ENCODE peak calls at places on chromosomes 7 and 10, in five cellular contexts. S, P, J, Q and R are unnamed samples. For H3K9me3, the result is how much of the 10 kb centered on the place peaks cover.

GRCh38 chr7:32588657-32589056 is 93.4 kb downstream of the AVL9 start:
- DNase-seq in S (no peak), P (no peak), J (peak), Q (peak), R (no peak)

GRCh38 chr7:73986158-73986631 is 41.8 kb upstream of the ELN start:
- DNase-seq in S (peak), P (no peak), J (no peak), Q (peak), R (no peak)

GRCh38 chr10:89086801-89087513 is 96.4 kb downstream of the FAS start:
- DNase-seq in S (peak), P (no peak), J (peak), Q (peak), R (no peak)

GRCh38 chr10:108250954-108251620 is 1086.6 kb upstream of the SORCS1 start:
- DNase-seq in S (no peak), P (no peak), J (peak), Q (no peak), R (no peak)

GRCh38 chr7:36309716-36310115 is 79.9 kb upstream of the ANLN start:
- DNase-seq in S (no peak), P (no peak), J (no peak), Q (no peak), R (no peak)

GRCh38 chr7:133431134-133431711 is 178.3 kb downstream of the EXOC4 start:
- DNase-seq in S (no peak), P (no peak), J (no peak), Q (no peak), R (no peak)

GRCh38 chr10:69994262-69994661 is 58.4 kb upstream of the MACROH2A2 start:
- DNase-seq in S (peak), P (no peak), J (peak), Q (peak), R (no peak)

GRCh38 chr7:5599543-5600200 is 176.0 kb upstream of the TNRC18 start:
- DNase-seq in S (no peak), P (no peak), J (no peak), Q (no peak), R (no peak)

GRCh38 chr7:31432831-31433340 is 81.0 kb upstream of the ITPRID1 start:
- DNase-seq in S (no peak), P (no peak), J (peak), Q (peak), R (no peak)

GRCh38 chr10:76784076-76784475 is 853.5 kb downstream of the KCNMA1 start:
- DNase-seq in S (no peak), P (no peak), J (no peak), Q (no peak), R (no peak)

GRCh38 chr10:72852428-72852827 is 41.1 kb upstream of the OIT3 start:
- DNase-seq in S (no peak), P (no peak), J (no peak), Q (no peak), R (no peak)

GRCh38 chr10:50527438-50528043 is 96.2 kb downstream of the SGMS1 start:
- DNase-seq in S (no peak), P (no peak), J (peak), Q (no peak), R (no peak)

GRCh38 chr7:107951896-107952295 is 51.1 kb downstream of the LAMB1 start:
- DNase-seq in S (no peak), P (no peak), J (no peak), Q (no peak), R (no peak)

DNA sequence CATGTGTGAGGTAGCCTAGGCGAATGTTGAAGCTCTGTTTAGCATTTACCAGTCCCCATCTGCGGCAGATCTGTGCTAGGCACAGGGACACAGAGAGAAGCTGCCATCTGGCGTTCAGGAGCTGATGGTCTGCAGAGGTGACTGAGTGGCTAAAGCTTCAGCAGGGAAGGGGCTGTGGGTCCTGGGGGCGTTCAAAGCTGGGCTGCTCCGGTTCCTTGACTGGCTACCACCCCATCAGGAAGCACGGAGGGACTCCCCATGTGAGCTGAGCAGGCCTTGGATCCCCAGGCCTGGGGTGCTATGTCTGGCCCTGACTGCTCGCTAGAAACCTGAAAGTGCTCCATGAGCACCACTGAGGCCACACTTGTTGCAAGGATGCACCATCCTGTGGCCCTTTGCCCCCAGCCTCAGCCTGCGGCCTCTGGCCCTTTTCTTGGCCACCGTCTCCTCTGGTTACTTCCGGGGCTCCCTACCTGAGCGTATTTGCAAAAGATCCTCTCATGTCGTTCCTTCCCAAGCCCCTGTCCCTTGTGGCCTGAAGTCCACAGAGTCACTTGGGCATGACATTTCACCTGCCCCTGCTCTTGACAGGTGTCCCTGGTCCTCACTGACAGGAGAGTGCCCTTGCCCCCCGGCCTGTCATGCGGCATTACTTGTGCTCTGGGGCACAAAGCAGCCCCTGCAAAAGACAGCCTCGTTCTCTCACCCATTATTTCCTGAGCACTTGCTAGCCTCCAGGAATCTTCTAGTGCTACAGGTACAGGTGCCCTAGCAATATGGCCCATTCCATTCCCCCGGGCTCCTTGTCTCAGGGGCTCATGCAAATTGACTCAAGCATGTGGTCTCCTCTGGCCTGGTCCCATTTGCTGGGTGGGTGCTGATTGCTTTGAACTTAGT is 108.1 kb downstream of the GLRX3 start:
- DNase-seq in S (no peak), P (no peak), J (no peak), Q (no peak), R (no peak)
- H3K9me3 ChIP-seq in S (under half), P (under half), J (under half), Q (under half), R (under half)

DNA sequence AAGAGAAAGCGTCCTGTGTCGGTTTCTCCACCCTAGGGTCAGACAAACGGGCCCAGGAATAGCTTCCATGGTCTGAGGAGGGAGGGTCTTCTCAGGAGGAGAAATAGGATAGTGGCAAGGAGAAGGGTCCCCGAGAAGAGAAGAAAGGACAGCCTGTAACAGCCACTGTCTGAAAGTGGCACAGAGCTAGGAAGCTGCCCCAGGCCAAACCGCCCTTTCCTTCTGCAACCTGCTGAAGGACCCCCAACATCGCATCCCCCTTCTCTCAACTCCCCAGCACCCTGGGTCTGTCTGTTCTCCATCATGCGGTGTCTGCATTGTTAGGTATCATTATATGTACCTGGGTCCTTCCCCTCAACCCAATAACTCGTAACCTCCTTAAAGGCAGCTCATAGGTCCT is 47.1 kb downstream of the COL17A1 start:
- DNase-seq in S (no peak), P (no peak), J (no peak), Q (no peak), R (no peak)
- H3K9me3 ChIP-seq in S (under half), P (under half), J (under half), Q (under half), R (under half)

GRCh38 chr7:2602736-2603387 is 28.9 kb upstream of the TTYH3 start:
- DNase-seq in S (no peak), P (no peak), J (no peak), Q (no peak), R (no peak)
- H3K9me3 ChIP-seq in S (under half), P (under half), J (under half), Q (under half), R (under half)

DNA sequence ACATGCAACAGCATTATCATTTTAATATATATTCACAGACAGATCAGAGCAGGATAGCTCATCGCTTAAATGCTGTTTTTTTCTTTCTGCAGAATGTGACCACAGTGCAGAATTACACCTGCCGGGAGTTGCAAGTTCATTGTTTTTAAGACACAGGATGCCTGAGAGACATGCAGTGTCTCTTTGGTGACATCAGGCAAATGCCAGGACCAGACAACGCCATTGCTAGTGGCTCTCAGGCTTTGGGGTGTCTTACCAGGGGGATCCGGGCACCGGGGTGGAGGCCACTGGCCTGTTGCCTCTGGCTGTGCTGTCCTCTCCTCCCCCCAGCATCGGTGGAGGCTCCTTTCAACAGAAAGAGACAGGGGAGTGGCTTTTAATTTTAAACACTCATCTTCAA is 148.7 kb downstream of the TCERG1L start:
- DNase-seq in S (no peak), P (no peak), J (no peak), Q (no peak), R (no peak)
- H3K9me3 ChIP-seq in S (under half), P (under half), J (under half), Q (under half), R (under half)

DNA sequence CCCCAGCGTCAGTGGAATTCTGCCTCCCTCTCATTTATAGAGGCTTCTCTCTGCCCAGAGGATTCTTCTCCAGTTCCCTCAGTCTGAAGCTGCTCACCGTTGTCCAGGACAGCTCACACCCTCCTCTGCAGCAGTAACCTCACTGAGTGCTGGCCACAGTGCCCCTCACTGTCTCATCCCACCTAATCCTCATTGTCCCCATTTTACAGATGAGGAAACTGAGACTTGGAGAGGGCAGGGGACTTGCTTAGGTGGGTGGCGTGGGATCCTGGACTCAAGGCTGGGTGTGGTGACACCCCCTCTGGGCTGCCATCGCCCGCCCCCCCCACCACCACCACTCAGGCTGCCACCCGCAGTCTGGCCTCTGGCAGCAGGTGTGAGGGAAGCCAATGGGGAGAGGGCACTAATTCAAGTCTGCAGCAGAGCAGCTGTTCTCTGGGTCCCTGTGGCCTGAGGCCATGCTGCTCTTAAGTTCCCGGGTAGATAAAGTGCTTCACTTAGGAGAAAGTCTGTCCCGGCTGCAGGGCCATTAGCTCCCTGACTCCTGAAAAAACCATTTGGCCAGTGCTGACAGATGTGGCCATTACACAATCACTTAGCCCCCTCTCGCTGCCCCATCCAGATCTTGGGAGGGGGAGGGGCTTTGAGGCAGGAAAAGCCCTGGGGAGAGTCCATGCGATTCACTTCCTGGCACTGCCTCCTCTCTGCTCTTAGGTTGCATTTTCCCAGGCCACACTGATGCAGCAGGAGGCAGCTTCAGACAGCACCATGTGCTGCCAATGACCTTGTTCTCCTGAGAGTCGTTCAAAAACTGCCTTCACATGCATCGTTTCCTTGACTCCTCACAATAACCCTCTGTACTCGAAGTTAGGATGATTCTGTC is 36.3 kb downstream of the DRGX start:
- DNase-seq in S (no peak), P (no peak), J (no peak), Q (peak), R (no peak)
- H3K9me3 ChIP-seq in S (under half), P (under half), J (under half), Q (under half), R (under half)

GRCh38 chr7:154859747-154860620 is 142.9 kb downstream of the PAXIP1 start:
- DNase-seq in S (no peak), P (no peak), J (no peak), Q (no peak), R (no peak)
- H3K9me3 ChIP-seq in S (under half), P (under half), J (under half), Q (under half), R (under half)

GRCh38 chr7:64359543-64359942 is 45.8 kb downstream of the ZNF736 start:
- DNase-seq in S (no peak), P (no peak), J (no peak), Q (no peak), R (no peak)
- H3K9me3 ChIP-seq in S (half or more), P (half or more), J (under half), Q (under half), R (under half)

GRCh38 chr10:129848571-129849451 is 115.3 kb downstream of the EBF3 start:
- DNase-seq in S (no peak), P (no peak), J (no peak), Q (no peak), R (no peak)
- H3K9me3 ChIP-seq in S (under half), P (under half), J (under half), Q (under half), R (under half)

GRCh38 chr7:132004528-132004927 is 448.1 kb upstream of the PODXL start:
- DNase-seq in S (no peak), P (no peak), J (peak), Q (peak), R (no peak)
- H3K9me3 ChIP-seq in S (under half), P (under half), J (under half), Q (under half), R (under half)

DNA sequence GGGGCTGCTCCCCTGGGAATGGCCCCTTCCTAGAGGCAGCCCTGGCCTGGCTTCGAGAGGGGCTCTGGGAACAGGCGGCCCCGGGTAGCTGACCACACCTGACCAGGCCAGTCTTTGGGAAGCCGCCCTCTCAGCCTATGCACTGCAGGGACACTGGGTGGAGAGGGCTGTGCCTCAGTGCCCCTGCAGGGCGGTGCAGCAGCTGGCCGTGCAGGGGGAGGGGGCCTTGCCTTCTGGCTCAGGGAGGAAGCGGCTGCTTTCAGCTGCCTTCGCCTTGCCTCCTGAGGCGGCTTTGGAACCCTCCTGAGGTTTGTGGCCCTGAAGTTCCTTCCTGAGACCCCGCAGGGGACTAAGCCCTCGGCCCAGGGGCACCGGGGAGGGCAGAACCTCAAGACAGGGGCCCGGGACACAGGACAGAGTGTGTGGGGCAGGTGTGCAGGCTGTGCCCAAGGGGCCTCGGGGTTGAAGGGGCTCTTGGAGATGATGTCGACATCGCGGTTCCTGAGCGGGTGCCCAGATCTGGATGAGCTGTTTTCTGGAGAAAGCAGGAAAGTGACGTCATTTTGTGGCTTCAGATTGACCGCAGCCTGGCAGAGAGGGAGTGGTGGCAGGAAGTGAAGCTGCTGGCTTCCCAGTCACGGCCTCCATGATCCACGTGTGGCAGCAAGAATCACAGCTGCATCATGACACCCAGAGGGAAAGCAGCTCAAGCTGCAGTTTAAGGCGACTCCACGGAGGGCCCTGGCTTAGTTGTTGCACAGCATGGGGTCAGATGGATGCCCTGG is 17.7 kb downstream of the ADAM8 start:
- DNase-seq in S (peak), P (peak), J (peak), Q (peak), R (peak)
- H3K9me3 ChIP-seq in S (under half), P (under half), J (under half), Q (under half), R (under half)